ENCODE peak calls at places on chromosomes 1 and 21, in eight cellular contexts. One of them, this sample, is unnamed.

GRCh38 chr21:25005388-25005787 is 601.9 kb downstream of the MRPL39 start:
- DNase-seq in astrocyte of the cerebellum: no peak
- DNase-seq in OCI-LY7: no peak
- DNase-seq in astrocyte of the spinal cord: no peak
- DNase-seq in H9: no peak
- DNase-seq in thoracic aorta: no peak
- DNase-seq in Calu3: no peak
- DNase-seq in AG04449: no peak
- DNase-seq in this sample: no peak

GRCh38 chr1:182565537-182565936 is 23.5 kb downstream of the RNASEL start:
- DNase-seq in astrocyte of the cerebellum: no peak
- DNase-seq in Calu3: no peak
- DNase-seq in AG04449: no peak
- DNase-seq in astrocyte of the spinal cord: no peak
- DNase-seq in H9: no peak
- DNase-seq in OCI-LY7: no peak
- DNase-seq in thoracic aorta: no peak
- DNase-seq in this sample: no peak

GRCh38 chr1:98176414-98176813 is 255.6 kb upstream of the DPYD start:
- DNase-seq in OCI-LY7: no peak
- DNase-seq in AG04449: no peak
- DNase-seq in H9: no peak
- DNase-seq in astrocyte of the spinal cord: no peak
- DNase-seq in Calu3: no peak
- DNase-seq in astrocyte of the cerebellum: no peak
- DNase-seq in thoracic aorta: no peak
- DNase-seq in this sample: no peak

GRCh38 chr1:44422161-44422560 is 17.1 kb downstream of the RNF220 start:
- DNase-seq in astrocyte of the spinal cord: no peak
- DNase-seq in Calu3: no peak
- DNase-seq in OCI-LY7: no peak
- DNase-seq in astrocyte of the cerebellum: no peak
- DNase-seq in thoracic aorta: no peak
- DNase-seq in AG04449: no peak
- DNase-seq in H9: no peak
- DNase-seq in this sample: no peak

GRCh38 chr1:38728176-38728908 is 131.2 kb downstream of the RRAGC start:
- DNase-seq in AG04449: peak
- DNase-seq in thoracic aorta: peak
- DNase-seq in H9: peak
- DNase-seq in OCI-LY7: no peak
- DNase-seq in astrocyte of the spinal cord: peak
- DNase-seq in Calu3: no peak
- DNase-seq in astrocyte of the cerebellum: peak
- DNase-seq in this sample: no peak

GRCh38 chr1:222845763-222846162 is 30.9 kb downstream of the DISP1 start:
- DNase-seq in Calu3: no peak
- DNase-seq in astrocyte of the spinal cord: no peak
- DNase-seq in OCI-LY7: no peak
- DNase-seq in AG04449: no peak
- DNase-seq in H9: no peak
- DNase-seq in thoracic aorta: no peak
- DNase-seq in astrocyte of the cerebellum: no peak
- DNase-seq in this sample: no peak

GRCh38 chr1:87999852-88000251 is 671.2 kb downstream of the LMO4 start:
- DNase-seq in H9: no peak
- DNase-seq in AG04449: no peak
- DNase-seq in OCI-LY7: no peak
- DNase-seq in thoracic aorta: no peak
- DNase-seq in astrocyte of the cerebellum: no peak
- DNase-seq in Calu3: no peak
- DNase-seq in astrocyte of the spinal cord: no peak
- DNase-seq in this sample: no peak

GRCh38 chr1:171292799-171293198 is 21.2 kb upstream of the FMO4 start:
- DNase-seq in Calu3: no peak
- DNase-seq in OCI-LY7: no peak
- DNase-seq in astrocyte of the spinal cord: peak
- DNase-seq in H9: no peak
- DNase-seq in thoracic aorta: no peak
- DNase-seq in AG04449: peak
- DNase-seq in astrocyte of the cerebellum: peak
- DNase-seq in this sample: no peak

GRCh38 chr1:153776971-153777370 is 1.8 kb downstream of the SLC27A3 start:
- DNase-seq in astrocyte of the spinal cord: no peak
- DNase-seq in thoracic aorta: no peak
- DNase-seq in AG04449: no peak
- DNase-seq in Calu3: no peak
- DNase-seq in astrocyte of the cerebellum: no peak
- DNase-seq in OCI-LY7: no peak
- DNase-seq in H9: no peak
- DNase-seq in this sample: no peak

GRCh38 chr1:175514309-175515001 is 228.9 kb downstream of the TNR start:
- DNase-seq in Calu3: no peak
- DNase-seq in OCI-LY7: no peak
- DNase-seq in AG04449: no peak
- DNase-seq in astrocyte of the spinal cord: peak
- DNase-seq in astrocyte of the cerebellum: peak
- DNase-seq in thoracic aorta: no peak
- DNase-seq in H9: no peak
- DNase-seq in this sample: no peak

GRCh38 chr1:201414051-201414738 is 7.3 kb downstream of the TNNI1 start:
- DNase-seq in AG04449: no peak
- DNase-seq in H9: no peak
- DNase-seq in astrocyte of the cerebellum: no peak
- DNase-seq in thoracic aorta: no peak
- DNase-seq in OCI-LY7: no peak
- DNase-seq in Calu3: no peak
- DNase-seq in astrocyte of the spinal cord: no peak
- DNase-seq in this sample: no peak

GRCh38 chr21:45359451-45360217 is 45.3 kb upstream of the COL18A1 start:
- DNase-seq in AG04449: no peak
- DNase-seq in Calu3: no peak
- DNase-seq in OCI-LY7: no peak
- DNase-seq in thoracic aorta: no peak
- DNase-seq in astrocyte of the spinal cord: no peak
- DNase-seq in H9: no peak
- DNase-seq in astrocyte of the cerebellum: no peak
- DNase-seq in this sample: no peak

GRCh38 chr21:42997053-42997452 is 22.7 kb downstream of the PKNOX1 start:
- DNase-seq in AG04449: peak
- DNase-seq in astrocyte of the spinal cord: peak
- DNase-seq in Calu3: no peak
- DNase-seq in astrocyte of the cerebellum: peak
- DNase-seq in H9: no peak
- DNase-seq in OCI-LY7: no peak
- DNase-seq in thoracic aorta: no peak
- DNase-seq in this sample: no peak

GRCh38 chr1:60621524-60621923 is 460.8 kb upstream of the NFIA start:
- DNase-seq in thoracic aorta: no peak
- DNase-seq in AG04449: no peak
- DNase-seq in astrocyte of the cerebellum: peak
- DNase-seq in astrocyte of the spinal cord: peak
- DNase-seq in OCI-LY7: no peak
- DNase-seq in Calu3: no peak
- DNase-seq in H9: no peak
- DNase-seq in this sample: no peak

GRCh38 chr1:224751547-224752311 is 135.6 kb downstream of the CNIH3 start:
- DNase-seq in astrocyte of the spinal cord: no peak
- DNase-seq in astrocyte of the cerebellum: no peak
- DNase-seq in H9: no peak
- DNase-seq in Calu3: no peak
- DNase-seq in thoracic aorta: no peak
- DNase-seq in AG04449: no peak
- DNase-seq in OCI-LY7: no peak
- DNase-seq in this sample: no peak

GRCh38 chr1:63379583-63379982 is 12.2 kb downstream of the ALG6 start:
- DNase-seq in H9: no peak
- DNase-seq in thoracic aorta: no peak
- DNase-seq in Calu3: no peak
- DNase-seq in OCI-LY7: no peak
- DNase-seq in AG04449: no peak
- DNase-seq in astrocyte of the spinal cord: no peak
- DNase-seq in astrocyte of the cerebellum: no peak
- DNase-seq in this sample: no peak

GRCh38 chr1:85297855-85298629 is 21.6 kb upstream of the BCL10 start:
- DNase-seq in astrocyte of the cerebellum: peak
- DNase-seq in Calu3: peak
- DNase-seq in AG04449: peak
- DNase-seq in OCI-LY7: no peak
- DNase-seq in astrocyte of the spinal cord: peak
- DNase-seq in thoracic aorta: peak
- DNase-seq in H9: no peak
- DNase-seq in this sample: peak

GRCh38 chr1:64487061-64487460 is 17.1 kb downstream of the CACHD1 start:
- DNase-seq in thoracic aorta: no peak
- DNase-seq in astrocyte of the spinal cord: no peak
- DNase-seq in AG04449: no peak
- DNase-seq in H9: no peak
- DNase-seq in OCI-LY7: no peak
- DNase-seq in astrocyte of the cerebellum: no peak
- DNase-seq in Calu3: no peak
- DNase-seq in this sample: no peak
- TF ChIP-seq CTCF in thoracic aorta: no peak
- TF ChIP-seq CTCF in astrocyte of the spinal cord: no peak
- TF ChIP-seq CTCF in AG04449: no peak
- TF ChIP-seq CTCF in H9: peak
- TF ChIP-seq CTCF in OCI-LY7: no peak
- TF ChIP-seq CTCF in astrocyte of the cerebellum: no peak
- TF ChIP-seq CTCF in Calu3: peak
- TF ChIP-seq CTCF in this sample: no peak

GRCh38 chr1:243542726-243543415 is 287.0 kb downstream of the SDCCAG8 start:
- DNase-seq in OCI-LY7: peak
- DNase-seq in Calu3: no peak
- DNase-seq in AG04449: no peak
- DNase-seq in H9: no peak
- DNase-seq in astrocyte of the spinal cord: no peak
- DNase-seq in thoracic aorta: no peak
- DNase-seq in astrocyte of the cerebellum: no peak
- DNase-seq in this sample: no peak
- TF ChIP-seq CTCF in OCI-LY7: peak
- TF ChIP-seq CTCF in Calu3: no peak
- TF ChIP-seq CTCF in AG04449: no peak
- TF ChIP-seq CTCF in H9: peak
- TF ChIP-seq CTCF in astrocyte of the spinal cord: no peak
- TF ChIP-seq CTCF in thoracic aorta: no peak
- TF ChIP-seq CTCF in astrocyte of the cerebellum: no peak
- TF ChIP-seq CTCF in this sample: no peak

GRCh38 chr1:234543442-234544093 is 64.6 kb upstream of the TARBP1 start:
- DNase-seq in astrocyte of the cerebellum: no peak
- DNase-seq in astrocyte of the spinal cord: no peak
- DNase-seq in OCI-LY7: no peak
- DNase-seq in H9: no peak
- DNase-seq in AG04449: no peak
- DNase-seq in thoracic aorta: no peak
- DNase-seq in Calu3: no peak
- DNase-seq in this sample: no peak
- TF ChIP-seq CTCF in astrocyte of the cerebellum: no peak
- TF ChIP-seq CTCF in astrocyte of the spinal cord: no peak
- TF ChIP-seq CTCF in OCI-LY7: peak
- TF ChIP-seq CTCF in H9: peak
- TF ChIP-seq CTCF in AG04449: no peak
- TF ChIP-seq CTCF in thoracic aorta: no peak
- TF ChIP-seq CTCF in Calu3: no peak
- TF ChIP-seq CTCF in this sample: no peak

GRCh38 chr1:36153476-36153875 is 2.5 kb upstream of the MAP7D1 start:
- DNase-seq in astrocyte of the cerebellum: no peak
- DNase-seq in H9: no peak
- DNase-seq in AG04449: no peak
- DNase-seq in astrocyte of the spinal cord: no peak
- DNase-seq in OCI-LY7: no peak
- DNase-seq in thoracic aorta: no peak
- DNase-seq in Calu3: no peak
- DNase-seq in this sample: no peak
- TF ChIP-seq CTCF in astrocyte of the cerebellum: no peak
- TF ChIP-seq CTCF in H9: no peak
- TF ChIP-seq CTCF in AG04449: no peak
- TF ChIP-seq CTCF in astrocyte of the spinal cord: no peak
- TF ChIP-seq CTCF in OCI-LY7: no peak
- TF ChIP-seq CTCF in thoracic aorta: no peak
- TF ChIP-seq CTCF in Calu3: no peak
- TF ChIP-seq CTCF in this sample: no peak